ENCODE peak calls at places on chromosomes 6 and 20, in five cellular contexts. W is CD8-positive, alpha-beta memory T cell; P is fibroblast of lung; H is PC-3; O is heart left ventricle. R is an unnamed sample.
A peak's percentile ranks its signal among the peaks of the same experiment; 100 is the strongest.

GRCh38 chr20:34842143-34842542 is 16.7 kb upstream of the NCOA6 start:
- DNase-seq in W (no peak), P (no peak), H (no peak), O (no peak), R (no peak)

GRCh38 chr6:36616888-36617521 is 22.8 kb downstream of the SRSF3 start:
- DNase-seq in W (no peak), P (peak; percentile 63), H (peak; percentile 95), O (peak; percentile 67), R (peak; percentile 58)

GRCh38 chr20:17083738-17084137 is 143.1 kb upstream of the PCSK2 start:
- DNase-seq in W (no peak), P (peak; percentile 1), H (peak; percentile 7), O (no peak), R (no peak)

GRCh38 chr6:150176659-150177058 is 33.8 kb downstream of the PPP1R14C start:
- DNase-seq in W (no peak), P (no peak), H (no peak), O (no peak), R (no peak)

GRCh38 chr6:150697515-150697914 is 97.8 kb downstream of the PLEKHG1 start:
- DNase-seq in W (no peak), P (no peak), H (no peak), O (no peak), R (peak; percentile 17)

GRCh38 chr6:6749791-6750434 is 161.4 kb downstream of the LY86 start:
- DNase-seq in W (no peak), P (peak; percentile 90), H (peak; percentile 90), O (peak; percentile 70), R (peak; percentile 42)

GRCh38 chr20:43477193-43477592 is 19.5 kb downstream of the SRSF6 start:
- DNase-seq in W (no peak), P (no peak), H (no peak), O (no peak), R (no peak)

GRCh38 chr6:125584468-125584939 is 164.9 kb upstream of the HEY2 start:
- DNase-seq in W (no peak), P (peak; percentile 22), H (peak; percentile 69), O (peak; percentile 79), R (peak; percentile 60)

GRCh38 chr6:170174771-170175643 is 115.9 kb downstream of the DLL1 start:
- DNase-seq in W (no peak), P (no peak), H (no peak), O (no peak), R (no peak)

GRCh38 chr6:88013554-88013953 is 34.1 kb upstream of the SPACA1 start:
- DNase-seq in W (no peak), P (no peak), H (no peak), O (no peak), R (no peak)

GRCh38 chr20:10715035-10715434 is 41.2 kb upstream of the JAG1 start:
- DNase-seq in W (no peak), P (peak; percentile 73), H (peak; percentile 85), O (no peak), R (no peak)

GRCh38 chr6:169786349-169786748 is 34.9 kb downstream of the ERMARD start:
- DNase-seq in W (no peak), P (no peak), H (no peak), O (no peak), R (no peak)

GRCh38 chr6:143535189-143535614 is 23.7 kb upstream of the FUCA2 start:
- DNase-seq in W (no peak), P (no peak), H (no peak), O (no peak), R (no peak)

DNA sequence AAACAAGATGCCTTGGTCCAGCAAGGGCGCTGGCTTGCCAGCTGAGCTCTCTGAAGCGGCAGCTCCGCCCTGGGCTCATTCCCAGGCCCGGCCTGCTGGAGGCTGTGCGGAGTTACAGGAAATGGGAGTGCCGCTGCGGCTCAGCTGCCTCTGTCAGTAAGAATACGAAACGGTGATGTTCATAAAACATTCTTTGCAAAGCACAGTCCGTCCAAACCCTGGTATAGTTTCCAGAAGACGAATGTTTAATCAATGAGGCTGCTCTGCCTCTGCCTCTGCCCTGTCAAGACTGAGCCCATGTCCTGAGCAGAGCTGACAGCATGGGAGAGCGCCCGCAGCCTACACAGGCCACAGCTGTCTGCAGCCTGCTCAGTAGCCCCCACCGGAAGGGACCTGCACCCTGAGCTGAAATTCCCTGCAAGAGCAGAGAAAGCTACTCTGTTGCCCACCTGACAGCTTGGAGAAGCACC is 153.3 kb upstream of the SNX9 start:
- DNase-seq in W (no peak), P (peak; percentile 79), H (peak; percentile 67), O (peak; percentile 82), R (peak; percentile 78)
- H3K4me3 ChIP-seq in W (no peak overlapping the region), P (peak overlapping the region; percentile 27), H (peak overlapping the region; percentile 38), O (peak overlapping the region; percentile 26), R (peak overlapping the region; percentile 35)

GRCh38 chr6:16487953-16488674 is 249.7 kb downstream of the GMPR start:
- DNase-seq in W (no peak), P (no peak), H (no peak), O (no peak), R (no peak)
- H3K4me1 ChIP-seq in W (peaks cover 57% of the 10 kb centered on the region), P (no peaks in the 10 kb centered on the region), H (no peaks in the 10 kb centered on the region), O (no peaks in the 10 kb centered on the region), R (no peaks in the 10 kb centered on the region)

DNA sequence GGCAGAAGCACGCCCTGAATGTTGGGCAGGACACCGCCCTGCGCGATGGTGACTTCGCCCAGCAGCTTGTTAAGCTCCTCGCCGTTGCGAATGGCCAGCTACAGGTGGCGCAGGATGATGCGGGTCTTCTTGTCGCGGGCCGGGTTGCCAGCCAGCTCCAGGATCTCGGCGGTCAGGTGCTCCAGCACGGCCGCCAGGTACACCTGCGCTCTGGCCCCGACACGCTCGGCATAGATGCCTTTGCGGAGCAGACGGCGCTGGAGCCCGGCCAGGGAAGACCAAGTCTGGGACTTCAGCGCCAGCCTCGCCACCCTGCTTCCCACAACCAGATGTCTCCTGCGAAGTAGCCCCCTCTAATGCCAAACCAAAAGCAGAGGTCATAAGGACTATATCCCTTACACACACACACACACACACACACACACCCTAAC is 8.0 kb upstream of the SLC17A3 start:
- DNase-seq in W (peak; percentile 20), P (no peak), H (no peak), O (no peak), R (peak; percentile 8)
- H3K4me3 ChIP-seq in W (no peak overlapping the region), P (no peak overlapping the region), H (no peak overlapping the region), O (no peak overlapping the region), R (peak overlapping the region; percentile 46)

DNA sequence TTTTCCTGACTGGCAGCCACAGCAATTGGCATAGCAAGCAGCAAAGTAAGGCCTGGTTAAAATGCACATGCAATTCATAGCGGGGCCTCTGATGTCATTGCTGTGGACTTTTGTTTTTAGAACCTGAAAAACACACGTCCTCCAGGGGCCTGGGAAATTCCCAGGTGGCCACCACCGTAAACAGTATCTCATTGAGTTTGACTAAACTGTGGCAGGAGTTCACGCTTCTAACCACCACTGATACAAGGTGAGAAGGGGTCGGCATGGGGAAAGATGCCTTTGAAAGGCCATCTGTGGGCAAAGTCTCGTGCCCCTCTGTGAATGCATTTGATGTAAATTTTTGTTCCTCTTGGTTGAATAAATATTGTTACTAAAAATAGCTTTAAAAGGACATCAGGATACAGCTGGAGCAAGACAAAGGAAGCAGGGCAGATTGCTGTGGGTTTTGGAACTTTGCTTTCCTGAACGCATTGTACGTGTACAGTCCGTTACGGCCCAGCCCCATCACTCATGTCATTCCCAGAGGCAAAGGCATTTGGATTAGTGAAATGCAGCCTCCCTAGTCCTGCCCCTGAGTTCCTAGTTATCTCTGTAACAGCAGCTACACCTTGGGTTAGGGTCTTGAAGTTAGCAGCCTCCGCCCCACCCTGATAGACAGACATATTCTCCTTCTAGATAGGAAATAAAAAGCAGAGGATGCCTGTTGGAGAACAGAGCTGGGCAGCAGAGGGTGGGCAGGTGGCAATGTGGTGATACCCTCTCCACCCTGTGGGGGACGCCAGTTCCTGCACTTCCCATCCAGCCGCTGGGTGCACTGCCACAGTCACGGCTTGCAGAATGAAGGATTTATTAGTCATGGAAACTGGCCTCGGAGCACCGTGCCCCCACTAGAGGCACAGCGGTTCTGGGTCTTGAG is 80.3 kb downstream of the ZDHHC14 start:
- DNase-seq in W (no peak), P (peak; percentile 63), H (no peak), O (no peak), R (no peak)
- H3K4me1 ChIP-seq in W (peaks cover 15% of the 10 kb centered on the region), P (no peaks in the 10 kb centered on the region), H (peaks cover 9% of the 10 kb centered on the region), O (peaks cover 10% of the 10 kb centered on the region), R (peaks cover 24% of the 10 kb centered on the region)

GRCh38 chr6:15280023-15280422 is 34.2 kb downstream of the JARID2 start:
- DNase-seq in W (no peak), P (peak; percentile 50), H (peak; percentile 30), O (no peak), R (no peak)
- H3K4me3 ChIP-seq in W (no peak overlapping the region), P (no peak overlapping the region), H (no peak overlapping the region), O (no peak overlapping the region), R (no peak overlapping the region)

GRCh38 chr6:43785904-43786303 is 15.9 kb downstream of the VEGFA start:
- DNase-seq in W (no peak), P (no peak), H (no peak), O (no peak), R (no peak)

GRCh38 chr6:43785220-43785752 is 15.3 kb downstream of the VEGFA start:
- DNase-seq in W (no peak), P (no peak), H (no peak), O (no peak), R (no peak)

GRCh38 chr6:43784049-43784855 is 14.2 kb downstream of the VEGFA start:
- DNase-seq in W (no peak), P (no peak), H (no peak), O (peak; percentile 20), R (no peak)

GRCh38 chr6:43788305-43788704 is 18.3 kb downstream of the VEGFA start:
- DNase-seq in W (no peak), P (no peak), H (no peak), O (no peak), R (no peak)

DNA sequence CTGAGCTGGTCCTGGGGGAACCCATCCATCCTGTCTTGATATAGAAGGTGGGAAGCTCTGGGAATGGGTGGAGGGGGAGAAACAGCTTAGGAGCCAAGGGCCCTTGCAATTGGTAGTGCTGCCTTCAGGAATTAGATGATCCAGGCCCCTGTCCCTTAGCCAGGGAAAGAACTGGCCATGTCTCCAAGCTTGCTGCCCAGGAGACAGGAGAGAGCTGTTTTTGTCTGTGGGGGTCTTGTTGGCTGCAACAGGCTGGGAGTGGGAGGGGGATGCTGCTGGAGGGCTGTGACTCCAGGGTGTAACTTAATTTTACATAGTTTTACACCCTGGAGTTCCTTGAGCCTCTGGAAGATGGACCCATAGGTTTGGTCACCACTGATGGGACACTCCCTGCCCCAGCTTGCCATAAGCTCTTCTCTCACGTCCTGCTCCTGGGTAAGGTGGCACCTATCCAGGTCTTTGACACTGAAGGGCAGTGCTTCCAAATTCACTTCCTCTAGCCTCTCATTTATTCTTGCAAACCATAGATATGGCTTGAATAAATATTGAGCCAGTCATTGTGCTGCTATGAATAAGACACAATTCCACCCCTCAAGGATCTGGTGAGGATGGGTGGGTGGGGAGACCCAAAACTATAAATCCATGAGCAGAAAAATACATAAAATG is 16.8 kb downstream of the VEGFA start:
- DNase-seq in W (no peak), P (no peak), H (peak; percentile 32), O (no peak), R (no peak)
- H3K4me1 ChIP-seq in W (no peaks in the 10 kb centered on the region), P (no peaks in the 10 kb centered on the region), H (peaks cover 7% of the 10 kb centered on the region), O (no peaks in the 10 kb centered on the region), R (peaks cover 34% of the 10 kb centered on the region)

GRCh38 chr6:34295721-34296120 is 46.9 kb upstream of the SMIM29 start:
- DNase-seq in W (no peak), P (peak; percentile 9), H (no peak), O (no peak), R (no peak)
- H3K4me3 ChIP-seq in W (no peak overlapping the region), P (no peak overlapping the region), H (no peak overlapping the region), O (no peak overlapping the region), R (no peak overlapping the region)

R was measured in heart right ventricle.